ENCODE peak calls at places on chromosomes 4 and X, in five cellular contexts. Z is SK-N-SH, Q is HepG2, U is K562, V is T47D. E is an unnamed sample.

GRCh38 chr4:150069361-150069760 is 8.9 kb upstream of the DCLK2 start:
- DNase-seq in Z (no peak), Q (no peak), U (no peak), V (no peak), E (no peak)

GRCh38 chr4:97910005-97910404 is 233.3 kb downstream of the STPG2 start:
- DNase-seq in Z (no peak), U (no peak), Q (no peak), V (peak), E (peak)

GRCh38 chr4:169618286-169618685 is 2.1 kb upstream of the CLCN3 start:
- DNase-seq in Q (no peak), U (no peak), V (peak), Z (no peak), E (no peak)

GRCh38 chrX:126770179-126770578 is 49.4 kb upstream of the PRR32 start:
- DNase-seq in Z (peak), U (peak), V (peak), Q (no peak), E (no peak)

GRCh38 chrX:120671963-120672362 is 42.1 kb upstream of the C1GALT1C1 start:
- DNase-seq in Z (no peak), U (no peak), Q (no peak), V (no peak), E (no peak)

GRCh38 chr4:48664938-48665337 is 115.1 kb downstream of the FRYL start:
- DNase-seq in Q (no peak), Z (no peak), V (no peak), U (no peak), E (no peak)

GRCh38 chr4:21001490-21001889 is 301.2 kb downstream of the PACRGL start:
- DNase-seq in U (no peak), Q (no peak), V (no peak), Z (no peak), E (no peak)

GRCh38 chr4:187309456-187309855 is 585.8 kb upstream of the FAT1 start:
- DNase-seq in U (no peak), Q (no peak), Z (no peak), V (no peak), E (no peak)

GRCh38 chr4:73213917-73214663 is 44.5 kb downstream of the ANKRD17 start:
- DNase-seq in Q (no peak), V (no peak), Z (no peak), U (no peak), E (no peak)

GRCh38 chr4:108072300-108072699 is 82.6 kb downstream of the HADH start:
- DNase-seq in Q (no peak), U (no peak), Z (no peak), V (no peak), E (no peak)

GRCh38 chrX:32592786-32593185 is 618.6 kb downstream of the DMD start:
- DNase-seq in Z (no peak), V (no peak), U (no peak), Q (no peak), E (no peak)
- TF ChIP-seq JUND in Z (no peak), V (no peak), U (no peak), Q (no peak), E (no peak)

GRCh38 chr4:42151568-42152506 is 618 bp downstream of the BEND4 start:
- DNase-seq in Q (no peak), Z (peak), U (no peak), V (no peak), E (no peak)
- TF ChIP-seq JUND in Q (no peak), Z (no peak), U (no peak), V (no peak), E (no peak)

DNA sequence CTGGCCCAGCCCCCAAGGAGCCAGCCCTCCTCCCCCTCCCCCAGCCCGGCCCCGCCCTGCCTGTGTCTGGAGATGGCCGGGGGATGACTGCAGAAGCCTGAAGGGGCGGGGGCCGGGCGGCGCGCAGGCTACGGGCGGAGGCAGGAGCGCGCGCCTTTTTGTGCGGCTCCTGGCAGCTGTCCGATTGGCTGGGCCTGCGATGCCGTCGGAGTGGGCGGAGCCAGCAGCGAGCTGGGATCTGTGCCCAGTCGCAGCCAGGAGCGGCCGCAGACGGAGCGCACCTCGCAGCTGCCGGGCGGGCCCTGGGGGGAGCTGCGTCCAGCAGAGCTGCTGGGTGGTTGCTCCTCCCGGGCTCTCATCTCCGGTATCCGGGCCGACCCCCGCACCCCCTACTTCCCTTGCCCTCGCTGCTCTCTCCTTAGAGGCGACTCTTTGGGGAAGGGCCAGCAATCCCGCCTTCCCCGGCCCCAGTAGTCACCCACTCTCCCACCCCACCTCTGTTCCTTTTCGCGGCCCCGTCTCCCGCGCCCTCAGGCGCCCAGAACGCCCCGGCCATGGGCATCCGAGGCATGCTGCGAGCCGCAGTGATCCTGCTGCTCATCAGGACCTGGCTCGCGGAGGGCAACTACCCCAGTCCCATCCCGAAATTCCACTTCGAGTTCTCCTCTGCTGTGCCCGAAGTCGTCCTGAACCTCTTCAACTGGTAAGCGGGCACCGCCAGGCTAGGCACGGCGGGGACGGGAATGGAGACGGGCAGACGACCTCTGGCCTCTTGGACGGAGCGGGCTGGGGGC is at the start of gene GABRQ:
- DNase-seq in U (peak), Q (no peak), V (peak), Z (peak), E (peak)
- TF ChIP-seq JUND in U (no peak), Q (no peak), V (no peak), Z (no peak), E (no peak)

DNA sequence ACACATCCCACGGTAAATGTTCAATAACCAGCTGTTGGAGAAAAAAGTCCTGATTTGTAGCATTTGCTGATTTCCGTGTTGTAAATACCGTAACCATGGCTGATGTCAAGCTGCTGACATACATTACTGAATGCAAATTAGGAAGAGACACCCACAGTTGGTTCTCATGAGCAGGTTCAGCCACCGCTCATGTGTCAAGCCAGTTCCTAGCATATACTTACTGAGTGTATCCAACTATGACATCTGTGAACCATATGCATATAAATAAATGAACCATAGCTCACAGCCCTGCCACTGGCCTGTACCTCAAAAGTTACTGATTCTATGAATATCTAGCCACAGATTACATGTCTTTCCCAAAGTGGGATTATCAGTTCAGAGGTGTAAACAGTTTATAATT is 29.5 kb downstream of the FHDC1 start:
- DNase-seq in Z (peak), Q (no peak), V (no peak), U (no peak), E (no peak)
- TF ChIP-seq JUND in Z (no peak), Q (no peak), V (no peak), U (no peak), E (no peak)

GRCh38 chrX:2689773-2690666 is 1.1 kb upstream of the CD99 start:
- DNase-seq in V (no peak), Z (peak), U (no peak), Q (peak), E (no peak)

GRCh38 chrX:2692221-2693122 is 1.4 kb downstream of the CD99 start:
- DNase-seq in V (no peak), Z (peak), U (peak), Q (no peak), E (no peak)

GRCh38 chrX:2690856-2691542 is at the start of gene CD99:
- DNase-seq in V (peak), Q (peak), U (peak), Z (peak), E (no peak)

GRCh38 chrX:2693123-2693438 is 2.0 kb downstream of the CD99 start:
- DNase-seq in U (no peak), V (no peak), Q (no peak), Z (no peak), E (no peak)

DNA sequence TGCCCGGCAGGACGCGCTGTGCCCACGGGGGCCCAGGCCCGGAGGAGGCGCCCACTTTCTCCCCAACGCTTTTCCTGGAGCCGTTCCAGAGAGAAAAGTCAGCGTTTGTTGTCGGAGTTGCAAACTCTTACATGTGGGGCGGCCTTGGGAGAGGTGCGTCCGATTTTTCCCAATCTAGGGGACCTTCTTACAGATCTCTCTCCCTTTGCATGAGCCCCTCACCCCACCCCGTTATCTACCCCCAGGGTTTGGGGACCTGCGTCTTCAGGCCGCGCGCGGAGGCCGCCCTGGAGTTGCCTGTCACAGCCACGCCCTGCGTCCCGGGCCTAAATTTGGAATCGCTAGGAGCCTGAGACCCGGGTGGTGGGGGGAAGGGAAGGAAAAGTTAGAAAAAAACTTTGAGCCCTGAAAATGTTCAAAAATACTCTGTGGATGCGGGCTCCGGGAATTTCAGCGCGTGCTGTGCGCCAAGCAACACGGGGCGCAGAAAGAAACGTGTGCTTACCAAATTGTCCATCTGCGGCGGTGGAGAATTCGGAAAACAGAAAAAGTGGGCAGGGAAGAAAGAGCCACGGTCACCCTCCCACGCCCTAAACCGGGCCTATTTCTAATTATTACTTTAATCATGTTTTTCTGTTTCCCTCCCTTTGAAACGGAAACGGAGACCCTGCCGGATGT is 587 bp downstream of the CD99 start:
- DNase-seq in V (peak), U (peak), Q (no peak), Z (no peak), E (no peak)
- TF ChIP-seq JUND in V (no peak), U (no peak), Q (no peak), Z (no peak), E (no peak)

DNA sequence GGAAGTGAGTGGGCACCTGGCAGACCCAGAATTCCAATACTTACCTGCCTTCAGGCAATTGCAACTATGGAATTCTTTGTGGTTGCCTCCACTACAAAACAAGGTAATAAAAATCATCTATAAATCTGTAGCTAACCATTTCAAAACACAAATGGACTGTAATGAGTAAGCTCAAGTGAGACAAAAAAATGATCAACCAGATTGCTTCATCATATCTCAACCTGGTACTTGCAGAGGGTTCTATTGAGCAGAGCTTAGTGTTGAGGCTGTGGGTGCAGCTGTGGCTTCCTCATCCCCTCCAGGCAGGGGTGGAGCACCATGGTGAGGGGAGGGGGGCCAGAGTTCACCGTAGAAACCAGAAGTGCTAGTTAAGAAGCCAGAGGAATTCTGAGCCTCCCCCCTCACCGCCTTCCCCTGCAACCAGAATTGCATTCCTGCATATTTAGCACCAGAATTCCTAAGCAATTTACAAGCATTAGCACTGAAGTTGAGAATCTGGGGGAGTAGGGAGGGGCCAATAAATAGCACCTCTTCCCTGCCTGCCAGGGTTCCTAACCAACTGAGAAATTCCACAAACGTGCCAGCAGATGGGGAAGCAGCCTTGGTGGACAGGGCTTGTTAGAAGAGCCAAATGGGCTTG is 11.5 kb downstream of the CTAG1A start:
- DNase-seq in Z (no peak), U (no peak), Q (no peak), V (peak), E (no peak)
- TF ChIP-seq JUND in Z (no peak), U (no peak), Q (no peak), V (no peak), E (no peak)

GRCh38 chr4:6250235-6250983 is 19.2 kb upstream of the WFS1 start:
- DNase-seq in Z (peak), V (peak), U (peak), Q (peak), E (peak)
- TF ChIP-seq JUND in Z (no peak), V (no peak), U (no peak), Q (no peak), E (no peak)

DNA sequence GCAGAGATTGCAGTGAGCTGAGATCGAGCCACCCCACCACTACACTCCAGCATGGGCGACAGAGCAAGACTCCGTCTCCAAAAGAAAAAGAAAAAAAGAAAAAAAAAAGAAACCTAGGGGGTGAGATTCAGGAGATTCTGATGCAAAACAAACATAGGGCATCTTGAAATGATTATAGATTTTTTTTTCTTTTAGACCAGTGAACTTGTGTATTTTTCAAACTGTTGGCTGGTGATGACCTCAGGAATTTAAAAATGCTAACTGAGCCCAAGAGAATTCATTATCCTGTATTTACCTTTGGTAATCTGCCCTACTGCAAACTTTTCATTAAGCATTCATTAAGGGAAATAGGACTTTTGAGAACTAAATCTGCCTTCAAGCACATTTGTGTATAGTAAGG is 20.6 kb downstream of the ATP10D start:
- DNase-seq in Z (no peak), Q (no peak), U (no peak), V (no peak), E (no peak)
- TF ChIP-seq JUND in Z (no peak), Q (no peak), U (no peak), V (no peak), E (no peak)

DNA sequence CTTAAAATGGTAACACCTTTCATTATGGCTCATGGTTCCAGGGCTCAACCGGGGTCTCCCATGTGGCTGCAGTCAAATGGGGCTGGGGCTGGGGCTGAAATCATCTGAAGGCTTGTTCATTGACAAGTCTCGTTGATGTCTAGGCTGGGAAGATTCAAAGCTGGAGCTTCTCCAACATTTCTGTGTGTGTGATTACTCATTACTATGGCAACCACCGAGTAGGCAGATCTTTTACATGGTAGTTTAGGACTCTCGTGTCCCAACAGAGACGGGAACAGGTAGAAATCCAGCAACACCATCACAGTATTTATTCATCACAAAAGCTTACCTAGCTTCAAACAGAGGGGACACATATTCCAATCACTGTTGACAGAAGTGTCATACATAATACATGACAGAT is 7.8 kb downstream of the YTHDC1 start:
- DNase-seq in U (peak), Q (no peak), V (no peak), Z (no peak), E (no peak)
- TF ChIP-seq JUND in U (no peak), Q (no peak), V (no peak), Z (no peak), E (no peak)